ENCODE peak calls at places on chromosome 19, in five cellular contexts. G is heart left ventricle, R is nephron progenitor cell, U is fibroblast of pulmonary artery, J is astrocyte of the spinal cord. F is an unnamed sample.

GRCh38 chr19:34351382-34351802 is 13.6 kb upstream of the GPI start:
- DNase-seq in J (no peak), G (no peak), U (no peak), R (no peak), F (no peak)

GRCh38 chr19:5850743-5851293 is 431 bp downstream of the FUT3 start:
- DNase-seq in J (peak), R (no peak), U (peak), G (no peak), F (no peak)

GRCh38 chr19:16625183-16625958 is 2.6 kb downstream of the MED26 start:
- DNase-seq in R (no peak), U (no peak), G (no peak), J (no peak), F (no peak)

GRCh38 chr19:42480335-42481095 is 37.8 kb upstream of the CXCL17 start:
- DNase-seq in R (no peak), U (peak), G (no peak), J (no peak), F (no peak)

GRCh38 chr19:49658139-49658517 is 7.5 kb downstream of the IRF3 start:
- DNase-seq in G (no peak), R (no peak), U (no peak), J (no peak), F (no peak)

GRCh38 chr19:49133621-49134454 is 14.5 kb downstream of the PPFIA3 start:
- DNase-seq in G (peak), U (peak), J (peak), R (no peak), F (peak)

GRCh38 chr19:54114340-54114826 is 1.1 kb downstream of the TFPT start:
- DNase-seq in G (no peak), R (no peak), J (peak), U (peak), F (no peak)

GRCh38 chr19:14517446-14517839 is 754 bp downstream of the DNAJB1 start:
- DNase-seq in R (no peak), U (peak), G (no peak), J (no peak), F (no peak)

GRCh38 chr19:44905437-44906160 is at the start of gene APOE:
- DNase-seq in J (no peak), U (peak), R (peak), G (no peak), F (no peak)

GRCh38 chr19:44620667-44621066 is 7.3 kb downstream of the IGSF23 start:
- DNase-seq in U (no peak), R (no peak), J (no peak), G (no peak), F (no peak)

GRCh38 chr19:48856921-48857320 is 11.5 kb downstream of the PLEKHA4 start:
- DNase-seq in G (no peak), R (no peak), J (peak), U (no peak), F (no peak)

GRCh38 chr19:40523322-40524047 is 53.2 kb upstream of the SHKBP1 start:
- DNase-seq in J (peak), G (peak), U (peak), R (peak), F (peak)

GRCh38 chr19:7636691-7637373 is at the start of gene STXBP2:
- DNase-seq in R (peak), G (peak), U (peak), J (no peak), F (peak)

GRCh38 chr19:53982611-53983010 is 8.8 kb upstream of the CACNG6 start:
- DNase-seq in U (peak), J (no peak), R (peak), G (peak), F (no peak)

GRCh38 chr19:10566408-10566657 is 523 bp upstream of the KRI1 start:
- DNase-seq in U (no peak), R (no peak), J (no peak), G (no peak), F (no peak)
- TF ChIP-seq CTCF in U (no peak), R (no peak), J (no peak), G (no peak), F (no peak)

GRCh38 chr19:35996777-35997176 is 1.8 kb downstream of the SDHAF1 start:
- DNase-seq in U (no peak), G (no peak), R (no peak), J (no peak), F (no peak)

GRCh38 chr19:35992902-35993765 is 1.9 kb upstream of the SDHAF1 start:
- DNase-seq in J (no peak), G (no peak), U (no peak), R (no peak), F (no peak)

GRCh38 chr19:35991731-35992450 is 3.1 kb upstream of the SDHAF1 start:
- DNase-seq in J (no peak), R (no peak), G (no peak), U (no peak), F (no peak)

GRCh38 chr19:35995655-35995993 is 636 bp downstream of the SDHAF1 start:
- DNase-seq in U (peak), J (peak), R (peak), G (peak), F (peak)

DNA sequence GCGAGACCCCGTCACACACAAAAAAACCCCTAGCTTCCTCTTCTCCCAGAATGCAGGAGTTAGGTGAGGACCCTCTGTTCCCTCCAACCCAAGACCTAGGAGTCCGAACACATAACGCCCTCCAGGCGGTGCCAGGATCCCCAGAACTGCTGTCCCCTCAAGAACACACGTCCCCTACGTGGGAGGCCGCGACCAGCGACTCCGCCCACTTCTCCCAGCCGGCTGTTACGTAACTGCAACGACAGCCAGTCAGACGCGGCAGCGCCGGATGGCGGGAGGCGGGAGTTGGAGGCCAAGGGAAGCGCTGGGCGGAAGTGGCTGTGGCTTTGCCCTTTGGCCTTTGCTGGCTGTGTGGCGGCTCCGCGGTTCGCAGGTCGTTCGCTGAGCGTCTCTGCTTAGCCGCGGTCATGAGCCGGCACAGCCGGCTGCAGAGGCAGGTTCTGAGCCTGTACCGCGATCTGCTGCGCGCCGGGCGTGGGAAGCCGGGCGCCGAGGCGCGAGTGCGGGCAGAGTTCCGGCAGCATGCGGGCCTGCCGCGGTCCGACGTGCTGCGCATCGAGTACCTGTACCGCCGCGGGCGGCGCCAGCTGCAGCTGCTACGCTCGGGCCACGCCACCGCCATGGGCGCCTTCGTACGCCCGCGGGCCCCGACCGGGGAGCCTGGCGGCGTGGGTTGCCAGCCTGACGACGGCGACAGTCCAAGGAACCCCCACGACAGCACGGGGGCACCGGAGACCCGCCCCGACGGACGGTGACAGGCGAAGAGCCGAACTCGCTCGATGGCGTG is at the start of gene SDHAF1:
- DNase-seq in U (peak), R (peak), J (peak), G (peak), F (peak)
- TF ChIP-seq CTCF in U (no peak), R (no peak), J (no peak), G (no peak), F (no peak)

GRCh38 chr19:47157455-47158321 is 27.1 kb downstream of the SAE1 start:
- DNase-seq in U (peak), R (peak), J (peak), G (peak), F (no peak)
- TF ChIP-seq CTCF in U (peak), R (no peak), J (peak), G (no peak), F (no peak)

DNA sequence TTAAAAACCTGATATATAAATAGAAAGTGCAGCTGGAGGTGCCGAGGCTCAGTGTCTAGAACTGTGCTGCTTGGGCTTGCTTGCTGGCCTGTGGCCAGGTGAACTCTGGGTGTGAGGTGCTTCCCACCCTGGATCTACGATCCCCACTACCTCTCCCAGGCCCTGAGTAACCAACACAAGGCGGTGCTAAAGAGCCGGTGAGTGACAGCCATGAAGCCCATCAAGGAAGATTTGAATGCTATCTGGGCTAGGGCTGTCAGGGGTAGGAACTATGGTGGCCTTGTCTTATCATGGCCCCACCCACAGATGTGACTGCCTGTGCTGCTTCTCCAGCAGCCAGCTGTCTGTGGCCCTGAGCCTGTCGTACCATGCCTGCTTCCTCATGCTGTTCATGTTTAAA is 25.6 kb upstream of the ZNF91 start:
- DNase-seq in G (no peak), J (no peak), R (no peak), U (no peak), F (peak)
- TF ChIP-seq CTCF in G (no peak), J (no peak), R (no peak), U (no peak), F (no peak)

GRCh38 chr19:4373601-4374441 is 26.5 kb downstream of the SH3GL1 start:
- DNase-seq in G (peak), U (peak), J (no peak), R (no peak), F (no peak)

GRCh38 chr19:4372630-4373367 is 27.5 kb downstream of the SH3GL1 start:
- DNase-seq in U (no peak), G (no peak), R (no peak), J (no peak), F (no peak)

GRCh38 chr19:4375164-4375619 is 25.2 kb downstream of the SH3GL1 start:
- DNase-seq in G (peak), U (no peak), J (no peak), R (no peak), F (no peak)

GRCh38 chr19:4375620-4376228 is 24.6 kb downstream of the SH3GL1 start:
- DNase-seq in G (peak), U (peak), R (no peak), J (peak), F (no peak)

DNA sequence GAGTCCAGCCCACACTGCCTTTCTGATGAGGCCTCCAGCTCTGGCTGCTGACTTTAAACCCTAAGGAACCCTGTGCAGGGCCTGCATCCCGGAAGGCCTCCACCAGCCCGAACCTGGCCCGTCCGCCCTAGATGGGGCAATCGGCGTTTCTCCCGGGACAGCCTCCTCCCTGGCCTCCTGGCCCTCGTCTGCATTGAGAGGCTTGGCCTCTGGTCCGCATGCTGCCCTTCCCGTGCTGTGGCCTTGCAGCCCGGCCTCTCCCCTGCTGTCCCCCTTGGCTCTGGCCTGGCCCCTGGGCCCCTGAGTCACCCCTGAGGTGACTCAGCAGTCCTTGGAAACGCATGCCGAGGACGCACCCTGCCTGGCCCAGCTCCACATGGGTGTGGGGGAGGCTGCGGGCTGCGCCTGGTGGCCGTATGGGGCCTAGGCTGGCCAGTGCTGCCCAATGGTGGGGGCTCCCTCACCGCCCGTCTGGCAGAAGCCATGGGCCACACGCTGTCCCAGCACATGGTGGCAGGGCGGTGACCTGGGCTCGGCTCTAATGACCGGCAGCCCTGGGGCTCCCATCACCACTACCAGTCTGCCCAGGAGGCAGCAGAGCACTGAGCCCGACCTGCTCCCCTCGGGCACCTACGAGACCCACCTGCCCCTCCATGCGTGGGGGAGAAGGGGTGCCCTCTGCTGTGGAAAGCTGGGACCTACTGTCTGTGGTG is 25.7 kb downstream of the SH3GL1 start:
- DNase-seq in J (peak), U (peak), G (peak), R (no peak), F (no peak)
- TF ChIP-seq CTCF in J (peak), U (no peak), G (no peak), R (no peak), F (no peak)

GRCh38 chr19:18437481-18438330 is at the start of gene ISYNA1:
- DNase-seq in U (peak), J (peak), R (peak), G (peak), F (peak)

GRCh38 chr19:18435185-18435841 is 2.6 kb downstream of the ISYNA1 start:
- DNase-seq in J (no peak), U (no peak), G (no peak), R (no peak), F (peak)

GRCh38 chr19:18435848-18436631 is 1.9 kb downstream of the ISYNA1 start:
- DNase-seq in J (no peak), U (no peak), R (no peak), G (no peak), F (peak)

GRCh38 chr19:18438331-18439024 is 545 bp upstream of the ISYNA1 start:
- DNase-seq in R (peak), J (peak), U (peak), G (peak), F (peak)

GRCh38 chr19:18436651-18437478 is 1.1 kb downstream of the ISYNA1 start:
- DNase-seq in G (peak), R (peak), U (peak), J (peak), F (peak)
- TF ChIP-seq CTCF in G (no peak), R (no peak), U (no peak), J (no peak), F (peak)

GRCh38 chr19:33208904-33209843 is 15.0 kb downstream of the LRP3 start:
- DNase-seq in J (no peak), U (no peak), R (no peak), G (peak), F (no peak)
- TF ChIP-seq CTCF in J (no peak), U (no peak), R (no peak), G (no peak), F (no peak)

GRCh38 chr19:35764432-35765315 is 6.7 kb downstream of the PROSER3 start:
- DNase-seq in J (no peak), G (no peak), U (no peak), R (no peak), F (no peak)

GRCh38 chr19:35768082-35768421 is 7.3 kb upstream of the ARHGAP33 start:
- DNase-seq in J (no peak), U (no peak), R (no peak), G (no peak), F (no peak)

GRCh38 chr19:35773020-35773809 is 2.1 kb upstream of the ARHGAP33 start:
- DNase-seq in G (no peak), R (no peak), U (peak), J (no peak), F (no peak)

GRCh38 chr19:35766571-35767104 is 8.7 kb downstream of the PROSER3 start:
- DNase-seq in U (no peak), J (no peak), G (no peak), R (no peak), F (no peak)

GRCh38 chr19:35767288-35768081 is 7.9 kb upstream of the ARHGAP33 start:
- DNase-seq in J (no peak), U (no peak), R (peak), G (no peak), F (peak)
- TF ChIP-seq CTCF in J (no peak), U (no peak), R (no peak), G (no peak), F (no peak)

F was measured in glutamatergic neuron.